ENCODE peak calls at places on chromosomes 7 and 10, in eight cellular contexts. V, K, T, S, B, Z, F and G are unnamed samples.

GRCh38 chr7:47142169-47142866 is 439.6 kb downstream of the TNS3 start:
- DNase-seq in V (no peak), K (no peak), T (no peak), S (no peak), B (no peak), Z (no peak), F (no peak), G (no peak)

GRCh38 chr7:113710310-113711106 is 208.3 kb downstream of the PPP1R3A start:
- DNase-seq in V (peak; percentile 20), K (peak; percentile 63), T (peak; percentile 46), S (peak; percentile 42), B (no peak), Z (peak; percentile 84), F (peak; percentile 78), G (no peak)

GRCh38 chr10:78082636-78083035 is 49.0 kb downstream of the RPS24 start:
- DNase-seq in V (no peak), K (no peak), T (no peak), S (no peak), B (no peak), Z (no peak), F (no peak), G (no peak)

GRCh38 chr10:6929157-6929830 is 349.2 kb upstream of the PRKCQ start:
- DNase-seq in V (no peak), K (no peak), T (no peak), S (no peak), B (no peak), Z (no peak), F (no peak), G (no peak)

GRCh38 chr10:89355373-89355772 is 22.5 kb upstream of the IFIT1B start:
- DNase-seq in V (no peak), K (no peak), T (no peak), S (no peak), B (no peak), Z (no peak), F (no peak), G (no peak)

GRCh38 chr7:151062399-151063211 is 3.2 kb downstream of the SLC4A2 start:
- DNase-seq in V (peak; percentile 90), K (peak; percentile 97), T (peak; percentile 81), S (no peak), B (peak; percentile 80), Z (no peak), F (peak; percentile 92), G (no peak)

GRCh38 chr7:114930829-114931655 is 9.1 kb downstream of the MDFIC start:
- DNase-seq in V (no peak), K (no peak), T (no peak), S (no peak), B (no peak), Z (no peak), F (no peak), G (no peak)

GRCh38 chr10:98368644-98369043 is 46.3 kb downstream of the PYROXD2 start:
- DNase-seq in V (no peak), K (no peak), T (no peak), S (no peak), B (no peak), Z (no peak), F (no peak), G (no peak)

GRCh38 chr7:144606231-144606630 is 202.7 kb upstream of the NOBOX start:
- DNase-seq in V (no peak), K (no peak), T (no peak), S (no peak), B (no peak), Z (no peak), F (no peak), G (no peak)

GRCh38 chr7:47571355-47572100 is 10.4 kb downstream of the TNS3 start:
- DNase-seq in V (peak; percentile 62), K (peak; percentile 90), T (peak; percentile 64), S (no peak), B (peak; percentile 84), Z (no peak), F (no peak), G (peak; percentile 59)

GRCh38 chr7:6142871-6143380 is 111.8 kb downstream of the ANKRD61 start:
- DNase-seq in V (no peak), K (no peak), T (no peak), S (no peak), B (no peak), Z (no peak), F (no peak), G (no peak)

GRCh38 chr10:124653811-124654651 is 90.1 kb downstream of the FAM53B start:
- DNase-seq in V (no peak), K (no peak), T (no peak), S (peak; percentile 28), B (no peak), Z (no peak), F (no peak), G (no peak)

GRCh38 chr7:45580053-45580872 is 6.1 kb downstream of the ADCY1 start:
- DNase-seq in V (no peak), K (no peak), T (peak; percentile 80), S (no peak), B (peak; percentile 54), Z (no peak), F (peak; percentile 55), G (peak; percentile 43)

GRCh38 chr7:157943561-157943960 is 606.8 kb downstream of the DNAJB6 start:
- DNase-seq in V (no peak), K (no peak), T (no peak), S (no peak), B (no peak), Z (no peak), F (no peak), G (no peak)

GRCh38 chr7:106770191-106770590 is 94.9 kb upstream of the PIK3CG start:
- DNase-seq in V (no peak), K (no peak), T (no peak), S (no peak), B (no peak), Z (peak; percentile 77), F (no peak), G (no peak)
- H3K4me1 ChIP-seq in V (no peaks in the 10 kb centered on the region), K (no peaks in the 10 kb centered on the region), T (peaks cover 27% of the 10 kb centered on the region), S (no peaks in the 10 kb centered on the region), B (peaks cover 32% of the 10 kb centered on the region), Z (peaks cover 38% of the 10 kb centered on the region), F (peaks cover 33% of the 10 kb centered on the region), G (no peaks in the 10 kb centered on the region)

GRCh38 chr7:57415326-57415725 is 34.7 kb upstream of the ZNF716 start:
- DNase-seq in V (no peak), K (no peak), T (no peak), S (no peak), B (no peak), Z (no peak), F (no peak), G (no peak)

GRCh38 chr7:57415730-57416129 is 34.2 kb upstream of the ZNF716 start:
- DNase-seq in V (no peak), K (no peak), T (no peak), S (no peak), B (no peak), Z (no peak), F (no peak), G (no peak)

GRCh38 chr7:57417736-57418135 is 32.2 kb upstream of the ZNF716 start:
- DNase-seq in V (no peak), K (no peak), T (no peak), S (no peak), B (peak; percentile 47), Z (no peak), F (no peak), G (no peak)

GRCh38 chr7:57414852-57415251 is 35.1 kb upstream of the ZNF716 start:
- DNase-seq in V (no peak), K (no peak), T (no peak), S (no peak), B (no peak), Z (no peak), F (no peak), G (no peak)

GRCh38 chr7:57416601-57417358 is 33.2 kb upstream of the ZNF716 start:
- DNase-seq in V (no peak), K (no peak), T (no peak), S (no peak), B (peak; percentile 53), Z (no peak), F (no peak), G (no peak)
- H3K9me3 ChIP-seq in V (no peaks in the 10 kb centered on the region), K (peaks cover 79% of the 10 kb centered on the region), T (no peaks in the 10 kb centered on the region), S (no peaks in the 10 kb centered on the region), B (no peaks in the 10 kb centered on the region), Z (peaks cover 8% of the 10 kb centered on the region), F (no peaks in the 10 kb centered on the region), G (peaks cover 47% of the 10 kb centered on the region)

GRCh38 chr10:44985175-44985681 is 6.6 kb upstream of the DEPP1 start:
- DNase-seq in V (no peak), K (no peak), T (no peak), S (no peak), B (peak; percentile 59), Z (peak; percentile 95), F (no peak), G (no peak)
- TF ChIP-seq POLR2AphosphoS5 in V (no peak), K (no peak), T (no peak), S (no peak), B (peak; percentile 31), Z (no peak), F (no peak), G (no peak)

GRCh38 chr10:70166394-70166793 is 3.9 kb downstream of the SAR1A start:
- DNase-seq in V (no peak), K (no peak), T (no peak), S (no peak), B (no peak), Z (no peak), F (no peak), G (no peak)

GRCh38 chr10:70174058-70174741 is 3.9 kb upstream of the SAR1A start:
- DNase-seq in V (peak; percentile 25), K (peak; percentile 79), T (no peak), S (no peak), B (no peak), Z (peak; percentile 37), F (no peak), G (no peak)

GRCh38 chr10:70169011-70169410 is 1.3 kb downstream of the SAR1A start:
- DNase-seq in V (no peak), K (no peak), T (no peak), S (no peak), B (no peak), Z (no peak), F (no peak), G (no peak)

GRCh38 chr10:70167246-70167645 is 3.1 kb downstream of the SAR1A start:
- DNase-seq in V (no peak), K (no peak), T (no peak), S (no peak), B (no peak), Z (no peak), F (no peak), G (no peak)

DNA sequence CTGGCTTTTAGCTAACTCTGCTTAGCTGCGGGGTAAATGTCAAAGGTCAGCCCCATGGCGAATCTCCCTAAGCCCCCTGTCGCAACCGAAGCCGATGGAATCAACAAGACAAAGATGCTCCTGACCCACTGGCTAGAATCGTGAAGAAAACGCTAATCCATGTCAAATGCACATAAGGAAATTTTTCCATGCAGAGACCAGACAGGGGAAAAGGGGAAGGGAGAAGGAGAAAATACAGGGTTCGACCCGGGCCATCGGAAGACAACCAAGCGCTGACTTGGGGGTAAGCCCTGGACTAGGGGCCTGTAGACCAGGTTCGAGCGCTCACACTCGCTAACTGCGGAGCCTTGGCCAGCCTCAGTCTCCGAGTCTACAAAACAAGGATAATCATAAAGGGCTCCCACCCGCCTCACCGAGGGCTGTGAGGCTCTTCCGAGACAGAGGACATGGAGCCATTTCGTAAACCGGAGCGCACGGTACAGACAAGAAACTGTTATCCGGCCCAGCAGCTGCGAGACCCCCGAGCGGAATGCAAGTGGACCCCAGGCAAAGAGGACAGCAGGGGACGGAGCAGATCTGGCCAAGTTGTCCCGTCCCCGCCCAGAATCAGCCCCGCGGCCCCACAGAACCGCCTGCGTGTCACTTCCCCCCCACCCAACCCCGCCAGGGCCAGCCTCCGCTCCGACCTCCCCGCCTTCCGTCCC is 501 bp downstream of the SAR1A start:
- DNase-seq in V (no peak), K (no peak), T (peak; percentile 41), S (no peak), B (no peak), Z (peak; percentile 50), F (no peak), G (no peak)
- H3K4me1 ChIP-seq in V (no peaks in the 10 kb centered on the region), K (peaks cover 69% of the 10 kb centered on the region), T (no peaks in the 10 kb centered on the region), S (no peaks in the 10 kb centered on the region), B (peaks cover 48% of the 10 kb centered on the region), Z (peaks cover 20% of the 10 kb centered on the region), F (peaks cover 12% of the 10 kb centered on the region), G (no peaks in the 10 kb centered on the region)

GRCh38 chr10:131161087-131161486 is 150.4 kb downstream of the TCERG1L start:
- DNase-seq in V (no peak), K (no peak), T (no peak), S (no peak), B (no peak), Z (no peak), F (no peak), G (no peak)
- H3K9me3 ChIP-seq in V (no peaks in the 10 kb centered on the region), K (no peaks in the 10 kb centered on the region), T (no peaks in the 10 kb centered on the region), S (no peaks in the 10 kb centered on the region), B (no peaks in the 10 kb centered on the region), Z (peaks cover 6% of the 10 kb centered on the region), F (no peaks in the 10 kb centered on the region), G (no peaks in the 10 kb centered on the region)